ENCODE peak calls at places on chromosomes 2 and 18, in six cellular contexts. C is HepG2, L is HCT116, B is GM12878, Z is K562, D is H1. P is an unnamed sample.
A peak's percentile ranks its signal among the peaks of the same experiment; 100 is the strongest.

GRCh38 chr18:58266291-58266690 is 222.3 kb downstream of the NEDD4L start:
- DNase-seq in Z (no peak), C (no peak), B (no peak), L (no peak), D (no peak), P (no peak)

GRCh38 chr2:174300114-174300513 is 34.6 kb upstream of the SP9 start:
- DNase-seq in L (no peak), Z (no peak), B (no peak), D (no peak), C (peak; percentile 8), P (no peak)

GRCh38 chr2:54814367-54815155 is 91.1 kb downstream of the EML6 start:
- DNase-seq in L (no peak), Z (no peak), B (no peak), C (no peak), D (no peak), P (no peak)

GRCh38 chr18:33817096-33817495 is 239.1 kb downstream of the ASXL3 start:
- DNase-seq in D (peak; percentile 29), C (no peak), B (no peak), Z (no peak), L (no peak), P (no peak)

GRCh38 chr2:30484995-30485394 is 37.9 kb downstream of the LCLAT1 start:
- DNase-seq in Z (no peak), D (no peak), C (no peak), L (no peak), B (no peak), P (no peak)

GRCh38 chr2:28510184-28510583 is 14.3 kb downstream of the PLB1 start:
- DNase-seq in B (no peak), C (no peak), L (no peak), Z (no peak), D (no peak), P (no peak)

GRCh38 chr2:62074233-62074632 is 121.7 kb upstream of the B3GNT2 start:
- DNase-seq in L (no peak), Z (no peak), C (no peak), B (no peak), D (no peak), P (peak; percentile 61)

GRCh38 chr2:144835634-144836351 is 315.9 kb upstream of the ZEB2 start:
- DNase-seq in Z (no peak), L (peak; percentile 12), C (no peak), B (no peak), D (no peak), P (no peak)

GRCh38 chr2:154368148-154368547 is 330.3 kb upstream of the KCNJ3 start:
- DNase-seq in C (no peak), L (no peak), B (no peak), Z (no peak), D (no peak), P (no peak)

GRCh38 chr18:50611529-50611941 is 51.6 kb downstream of the MAPK4 start:
- DNase-seq in B (no peak), L (no peak), Z (no peak), D (no peak), C (peak; percentile 50), P (no peak)

GRCh38 chr2:79139423-79139822 is 19.1 kb downstream of the REG1A start:
- DNase-seq in B (no peak), D (no peak), Z (no peak), L (no peak), C (no peak), P (no peak)

GRCh38 chr18:28065793-28066186 is 111.1 kb downstream of the CDH2 start:
- DNase-seq in B (no peak), C (no peak), Z (no peak), D (no peak), L (no peak), P (no peak)

GRCh38 chr2:22579341-22579740 is 805.6 kb upstream of the KLHL29 start:
- DNase-seq in Z (no peak), D (no peak), L (no peak), C (no peak), B (no peak), P (no peak)

GRCh38 chr2:190235101-190235500 is 84.5 kb downstream of the HIBCH start:
- DNase-seq in B (no peak), D (no peak), Z (no peak), C (no peak), L (no peak), P (no peak)

GRCh38 chr18:49647496-49648168 is 85.8 kb downstream of the LIPG start:
- DNase-seq in Z (no peak), C (no peak), B (no peak), D (no peak), L (no peak), P (no peak)

GRCh38 chr2:54773838-54774237 is 50.4 kb downstream of the EML6 start:
- DNase-seq in B (no peak), Z (no peak), C (no peak), L (peak; percentile 44), D (no peak), P (peak; percentile 36)

GRCh38 chr2:57076856-57077255 is 893.1 kb downstream of the CCDC85A start:
- DNase-seq in L (no peak), Z (no peak), D (no peak), B (no peak), C (no peak), P (no peak)

GRCh38 chr2:18387479-18388206 is 172.8 kb downstream of the RDH14 start:
- DNase-seq in B (peak; percentile 23), D (peak; percentile 61), Z (peak; percentile 52), L (peak; percentile 68), C (peak; percentile 71), P (peak; percentile 71)

GRCh38 chr18:23134780-23135678 is at the start of gene CABLES1:
- DNase-seq in C (peak; percentile 74), L (no peak), Z (no peak), B (no peak), D (no peak), P (no peak)

GRCh38 chr2:232550351-232551261 is at the start of the genes EIF4E2 and TIGD1:
- DNase-seq in D (peak; percentile 78), B (peak; percentile 64), C (peak; percentile 95), Z (peak; percentile 96), L (peak; percentile 84), P (peak; percentile 93)

DNA sequence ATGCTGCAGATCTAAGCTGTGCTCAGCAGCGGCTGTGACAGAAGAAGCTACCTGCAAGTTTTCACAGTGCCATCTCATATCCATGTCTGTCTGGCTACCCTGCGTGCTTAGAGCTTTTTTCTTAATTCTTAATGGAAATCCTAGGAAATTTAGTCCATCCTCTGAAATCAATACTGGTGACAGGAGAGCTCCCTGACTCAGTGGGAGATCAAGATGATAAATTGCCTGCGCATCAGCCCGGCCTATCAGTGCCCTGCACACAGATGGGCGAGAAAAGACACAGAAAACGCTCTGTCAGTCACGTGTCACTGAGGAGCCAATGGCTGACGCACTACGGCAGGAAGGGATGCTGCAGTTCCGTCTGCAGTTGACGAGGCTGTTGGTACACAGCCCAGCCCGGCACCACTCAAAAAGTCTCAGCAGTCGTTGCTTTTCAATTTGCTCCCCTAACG is 819.6 kb upstream of the FSHR start:
- DNase-seq in Z (no peak), L (no peak), B (no peak), C (no peak), D (peak; percentile 29), P (no peak)
- H3K4me3 ChIP-seq in Z (no peak overlapping the region), L (no peak overlapping the region), B (no peak overlapping the region), C (no peak overlapping the region), D (peak overlapping the region; percentile 47), P (no peak overlapping the region)

GRCh38 chr2:127386764-127387654 is 766 bp downstream of the MAP3K2 start:
- DNase-seq in B (no peak), D (no peak), Z (peak; percentile 73), C (peak; percentile 91), L (peak; percentile 65), P (peak; percentile 56)
- TF ChIP-seq ZNF274 in B (no peak), D (no peak), Z (no peak), C (no peak), L (no peak), P (no peak)

DNA sequence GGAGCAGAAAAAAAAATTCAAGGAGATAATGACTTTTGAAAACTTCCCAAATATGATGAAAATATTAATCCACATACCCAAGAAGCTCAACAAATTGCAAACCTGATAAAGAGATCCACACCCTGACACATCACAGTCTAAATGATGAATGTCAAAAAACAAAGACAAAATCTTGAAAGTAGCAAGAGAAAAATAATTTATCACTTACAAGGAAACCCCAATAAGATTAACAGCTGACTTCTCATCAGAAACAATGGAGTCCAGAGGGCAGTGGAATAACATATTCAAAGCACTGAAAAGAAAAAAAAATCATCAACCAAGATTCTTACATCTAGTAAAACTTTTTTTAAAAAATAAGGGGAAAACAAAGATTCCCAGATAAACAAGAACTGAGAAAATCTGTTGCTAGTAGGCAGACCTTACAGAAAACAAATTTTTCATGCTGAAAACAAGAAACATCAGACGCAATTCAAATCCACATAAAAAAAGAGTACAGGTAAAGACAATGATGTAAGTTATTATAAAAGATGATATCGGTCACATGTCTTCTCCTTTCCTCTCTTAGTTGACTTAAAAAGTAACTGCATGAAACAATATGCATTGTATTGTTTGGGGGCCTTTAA is 21.3 kb downstream of the SLC66A2 start:
- DNase-seq in B (no peak), C (no peak), Z (no peak), L (no peak), D (no peak), P (no peak)
- H3K9me3 ChIP-seq in B (peaks cover 23% of the 10 kb centered on the region), C (peaks cover 11% of the 10 kb centered on the region), Z (peaks cover 5% of the 10 kb centered on the region), L (peaks cover 25% of the 10 kb centered on the region), D (peaks cover 14% of the 10 kb centered on the region), P (peaks cover 45% of the 10 kb centered on the region)

GRCh38 chr18:966095-967036 is 61.7 kb downstream of the ADCYAP1 start:
- DNase-seq in D (no peak), C (no peak), B (no peak), Z (no peak), L (no peak), P (no peak)

GRCh38 chr18:957829-958228 is 53.2 kb downstream of the ADCYAP1 start:
- DNase-seq in Z (no peak), B (no peak), L (no peak), D (no peak), C (no peak), P (no peak)

GRCh38 chr18:959854-960253 is 55.2 kb downstream of the ADCYAP1 start:
- DNase-seq in Z (no peak), L (no peak), D (no peak), C (no peak), B (no peak), P (no peak)

GRCh38 chr18:963276-963675 is 58.6 kb downstream of the ADCYAP1 start:
- DNase-seq in B (no peak), Z (no peak), D (no peak), L (no peak), C (no peak), P (no peak)

DNA sequence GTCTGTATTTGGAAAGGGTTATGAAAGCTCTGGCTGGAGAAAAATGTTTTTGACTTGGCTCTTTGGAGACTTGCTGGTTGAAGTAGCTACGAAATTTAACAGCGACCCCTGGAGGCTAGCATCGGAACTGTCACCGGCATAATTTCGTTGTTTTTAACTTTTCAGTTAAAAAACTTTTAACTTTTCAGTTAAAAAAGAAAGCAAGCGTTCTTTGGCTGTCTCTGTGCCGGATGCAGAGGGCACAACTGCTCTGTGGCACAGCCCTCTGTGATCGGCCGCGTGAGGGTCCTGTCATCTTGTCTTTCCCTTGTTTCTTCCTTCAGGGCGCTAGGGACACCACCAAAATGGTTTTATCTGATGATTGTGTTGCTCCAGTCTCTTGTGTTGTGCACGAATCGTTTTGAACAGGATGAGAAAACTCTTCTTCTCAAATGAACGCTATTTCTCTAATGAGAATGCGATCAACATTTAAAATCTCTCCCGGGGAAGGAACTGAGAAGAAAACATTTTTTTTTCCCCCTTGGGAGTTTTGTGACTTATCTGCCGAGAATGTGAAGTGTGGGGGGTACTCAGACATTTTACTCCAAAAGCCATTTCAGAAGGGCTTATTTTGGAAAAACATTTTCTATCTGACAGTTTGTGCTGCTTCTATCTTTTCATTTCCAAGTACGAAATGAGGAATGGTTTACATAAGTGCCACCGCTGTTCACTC is 57.1 kb downstream of the ADCYAP1 start:
- DNase-seq in Z (peak; percentile 59), L (peak; percentile 32), D (peak; percentile 33), B (no peak), C (peak; percentile 13), P (no peak)
- H3K4me3 ChIP-seq in Z (peak overlapping the region; percentile 38), L (peak overlapping the region; percentile 36), D (peak overlapping the region; percentile 47), B (no peak overlapping the region), C (no peak overlapping the region), P (peak overlapping the region; percentile 26)